ENCODE peak calls at places on chromosome 2, in eight cellular contexts. T is fibroblast of the conjunctiva; D is amniotic stem cell; F is effector memory CD4-positive, alpha-beta T cell; Z is germinal center; R is epithelial cell of esophagus; O is activated naive CD8-positive, alpha-beta T cell treated with anti-CD3 and anti-CD28 coated beads, Interleukin-2, amount 10 ng/mL, durations not matched to agents 7 days and 5 days; I is stimulated activated CD4-positive, alpha-beta T cell treated with anti-CD3 and anti-CD28 coated beads, TNF-alpha, amount 100 ng/mL, for 48 hours. Q is an unnamed sample.

GRCh38 chr2:238302751-238303150 is 14.3 kb upstream of the PER2 start:
- DNase-seq in D (no peak), R (no peak), Z (no peak), I (no peak), T (no peak), F (no peak), O (no peak), Q (no peak)

GRCh38 chr2:177093384-177093783 is 119.2 kb upstream of the HNRNPA3 start:
- DNase-seq in T (no peak), Z (no peak), F (no peak), O (no peak), I (no peak), R (no peak), D (no peak), Q (no peak)

GRCh38 chr2:127219716-127220090 is 396 bp downstream of the CYP27C1 start:
- DNase-seq in F (no peak), I (no peak), O (peak; percentile 42), Z (no peak), R (peak; percentile 46), D (no peak), T (no peak), Q (peak; percentile 77)

GRCh38 chr2:227717687-227718567 is at the start of gene SLC19A3:
- DNase-seq in O (no peak), F (no peak), D (no peak), Z (no peak), I (no peak), R (peak; percentile 74), T (peak; percentile 75), Q (peak; percentile 89)

GRCh38 chr2:100900156-100900795 is 80.3 kb downstream of the NPAS2 start:
- DNase-seq in O (no peak), D (no peak), I (no peak), F (no peak), R (peak; percentile 41), T (no peak), Z (no peak), Q (no peak)

GRCh38 chr2:48266698-48267097 is 263.3 kb upstream of the STON1 start:
- DNase-seq in O (no peak), R (no peak), T (no peak), I (no peak), D (no peak), F (no peak), Z (no peak), Q (no peak)

GRCh38 chr2:9771481-9772017 is 71.7 kb upstream of the TAF1B start:
- DNase-seq in D (peak; percentile 14), Z (no peak), O (no peak), T (peak; percentile 51), R (no peak), I (no peak), F (no peak), Q (no peak)

GRCh38 chr2:64905338-64906024 is 83.7 kb upstream of the SLC1A4 start:
- DNase-seq in R (peak; percentile 81), I (no peak), F (no peak), T (no peak), Z (no peak), O (no peak), D (no peak), Q (no peak)

GRCh38 chr2:20135631-20136050 is 84.2 kb upstream of the LAPTM4A start:
- DNase-seq in R (peak; percentile 61), O (peak; percentile 46), I (peak; percentile 10), T (peak; percentile 53), D (peak; percentile 14), Z (peak; percentile 65), F (no peak), Q (peak; percentile 80)

GRCh38 chr2:223811757-223812156 is 25.6 kb downstream of the AP1S3 start:
- DNase-seq in F (no peak), D (no peak), Z (no peak), T (peak; percentile 31), O (no peak), R (no peak), I (no peak), Q (no peak)

GRCh38 chr2:94879982-94880377 is 8.8 kb downstream of the TEKT4 start:
- DNase-seq in R (no peak), T (no peak), Z (no peak), I (no peak), O (no peak), D (no peak), F (no peak), Q (no peak)

GRCh38 chr2:6401301-6401700 is 464.4 kb downstream of the CMPK2 start:
- DNase-seq in F (no peak), D (no peak), T (no peak), I (no peak), O (no peak), R (no peak), Z (no peak), Q (no peak)

GRCh38 chr2:45167885-45168284 is 158.6 kb upstream of the SIX2 start:
- DNase-seq in T (no peak), O (no peak), R (no peak), F (no peak), I (no peak), D (no peak), Z (no peak), Q (no peak)

GRCh38 chr2:41167014-41167413 is 715.1 kb upstream of the SLC8A1 start:
- DNase-seq in T (no peak), Z (no peak), O (no peak), D (no peak), R (no peak), I (no peak), F (no peak), Q (no peak)

GRCh38 chr2:101697124-101697793 is at the start of gene MAP4K4:
- DNase-seq in O (peak; percentile 78), T (peak; percentile 73), F (peak; percentile 70), I (no peak), D (peak; percentile 58), Z (peak; percentile 76), R (peak; percentile 86), Q (peak; percentile 85)